ENCODE peak calls at places on chromosomes 6 and 20, in four cellular contexts. One of them, this sample, is unnamed.

GRCh38 chr6:89404512-89404911 is 7.6 kb downstream of the RRAGD start:
- DNase-seq in neural crest cell: no peak
- DNase-seq in sciatic nerve: no peak
- DNase-seq in dorsolateral prefrontal cortex: no peak
- DNase-seq in this sample: no peak

GRCh38 chr20:47551841-47552240 is 50.2 kb downstream of the NCOA3 start:
- DNase-seq in neural crest cell: no peak
- DNase-seq in dorsolateral prefrontal cortex: no peak
- DNase-seq in sciatic nerve: no peak
- DNase-seq in this sample: peak; percentile 52

GRCh38 chr6:139540276-139540675 is 165.8 kb upstream of the CITED2 start:
- DNase-seq in dorsolateral prefrontal cortex: no peak
- DNase-seq in sciatic nerve: no peak
- DNase-seq in neural crest cell: no peak
- DNase-seq in this sample: no peak

GRCh38 chr6:17012421-17013225 is 89.2 kb upstream of the STMND1 start:
- DNase-seq in sciatic nerve: no peak
- DNase-seq in dorsolateral prefrontal cortex: peak; percentile 42
- DNase-seq in neural crest cell: no peak
- DNase-seq in this sample: peak; percentile 45

GRCh38 chr6:150767585-150768164 is 97.8 kb upstream of the MTHFD1L start:
- DNase-seq in dorsolateral prefrontal cortex: no peak
- DNase-seq in neural crest cell: no peak
- DNase-seq in sciatic nerve: no peak
- DNase-seq in this sample: no peak

GRCh38 chr6:42010185-42010872 is 40.0 kb upstream of the TAF8 start:
- DNase-seq in sciatic nerve: no peak
- DNase-seq in neural crest cell: no peak
- DNase-seq in dorsolateral prefrontal cortex: no peak
- DNase-seq in this sample: no peak

GRCh38 chr20:38748863-38749153 is 548 bp downstream of the ACTR5 start:
- DNase-seq in sciatic nerve: no peak
- DNase-seq in dorsolateral prefrontal cortex: no peak
- DNase-seq in neural crest cell: no peak
- DNase-seq in this sample: no peak

GRCh38 chr6:121771937-121772717 is 336.7 kb downstream of the GJA1 start:
- DNase-seq in dorsolateral prefrontal cortex: no peak
- DNase-seq in neural crest cell: no peak
- DNase-seq in sciatic nerve: no peak
- DNase-seq in this sample: no peak

GRCh38 chr6:16031278-16031981 is 97.5 kb upstream of the MYLIP start:
- DNase-seq in neural crest cell: no peak
- DNase-seq in dorsolateral prefrontal cortex: no peak
- DNase-seq in sciatic nerve: no peak
- DNase-seq in this sample: no peak

GRCh38 chr6:109241199-109241598 is 141.1 kb downstream of the CD164 start:
- DNase-seq in dorsolateral prefrontal cortex: no peak
- DNase-seq in sciatic nerve: no peak
- DNase-seq in neural crest cell: no peak
- DNase-seq in this sample: no peak

GRCh38 chr20:44928595-44928994 is 18.7 kb downstream of the PABPC1L start:
- DNase-seq in neural crest cell: no peak
- DNase-seq in dorsolateral prefrontal cortex: no peak
- DNase-seq in sciatic nerve: no peak
- DNase-seq in this sample: no peak

GRCh38 chr6:19866900-19867627 is 29.9 kb downstream of the ID4 start:
- DNase-seq in dorsolateral prefrontal cortex: no peak
- DNase-seq in neural crest cell: no peak
- DNase-seq in sciatic nerve: no peak
- DNase-seq in this sample: no peak

GRCh38 chr20:9202440-9203080 is 133.7 kb downstream of the PLCB4 start:
- DNase-seq in dorsolateral prefrontal cortex: no peak
- DNase-seq in sciatic nerve: no peak
- DNase-seq in neural crest cell: no peak
- DNase-seq in this sample: no peak

GRCh38 chr6:35083507-35083906 is 57.6 kb downstream of the TCP11 start:
- DNase-seq in sciatic nerve: no peak
- DNase-seq in neural crest cell: no peak
- DNase-seq in dorsolateral prefrontal cortex: peak; percentile 10
- DNase-seq in this sample: peak; percentile 23

GRCh38 chr20:25587536-25587935 is 2.2 kb upstream of the NINL start:
- DNase-seq in sciatic nerve: no peak
- DNase-seq in dorsolateral prefrontal cortex: no peak
- DNase-seq in neural crest cell: no peak
- DNase-seq in this sample: no peak

GRCh38 chr6:103826209-103826608 is 1033.5 kb downstream of the HACE1 start:
- DNase-seq in sciatic nerve: no peak
- DNase-seq in neural crest cell: no peak
- DNase-seq in dorsolateral prefrontal cortex: no peak
- DNase-seq in this sample: peak; percentile 8

GRCh38 chr20:61927193-61927825 is 138.4 kb downstream of the TAF4 start:
- DNase-seq in sciatic nerve: no peak
- DNase-seq in neural crest cell: no peak
- DNase-seq in dorsolateral prefrontal cortex: no peak
- DNase-seq in this sample: no peak

GRCh38 chr6:107075951-107076381 is 39.3 kb downstream of the BEND3 start:
- DNase-seq in dorsolateral prefrontal cortex: peak; percentile 52
- DNase-seq in sciatic nerve: no peak
- DNase-seq in neural crest cell: no peak
- DNase-seq in this sample: no peak

GRCh38 chr6:159002432-159003160 is 2.6 kb upstream of the RSPH3 start:
- DNase-seq in neural crest cell: no peak
- DNase-seq in sciatic nerve: no peak
- DNase-seq in dorsolateral prefrontal cortex: no peak
- DNase-seq in this sample: no peak

GRCh38 chr6:168501561-168501960 is 60.6 kb downstream of the SMOC2 start:
- DNase-seq in sciatic nerve: no peak
- DNase-seq in dorsolateral prefrontal cortex: no peak
- DNase-seq in neural crest cell: no peak
- DNase-seq in this sample: no peak

GRCh38 chr6:91575032-91575431 is 988.2 kb upstream of the MAP3K7 start:
- DNase-seq in sciatic nerve: no peak
- DNase-seq in dorsolateral prefrontal cortex: no peak
- DNase-seq in neural crest cell: no peak
- DNase-seq in this sample: no peak

GRCh38 chr6:73739097-73739496 is 43.1 kb downstream of the CD109 start:
- DNase-seq in sciatic nerve: no peak
- DNase-seq in dorsolateral prefrontal cortex: no peak
- DNase-seq in neural crest cell: no peak
- DNase-seq in this sample: peak; percentile 35

GRCh38 chr6:35050291-35050987 is 90.7 kb downstream of the TCP11 start:
- DNase-seq in sciatic nerve: no peak
- DNase-seq in neural crest cell: no peak
- DNase-seq in dorsolateral prefrontal cortex: no peak
- DNase-seq in this sample: peak; percentile 11

GRCh38 chr6:17600527-17601388 is 656 bp downstream of the FAM8A1 start:
- DNase-seq in dorsolateral prefrontal cortex: peak; percentile 33
- DNase-seq in neural crest cell: peak; percentile 18
- DNase-seq in sciatic nerve: peak; percentile 72
- DNase-seq in this sample: peak; percentile 67

GRCh38 chr6:36314221-36315014 is 22.3 kb downstream of the BNIP5 start:
- DNase-seq in neural crest cell: no peak
- DNase-seq in sciatic nerve: no peak
- DNase-seq in dorsolateral prefrontal cortex: no peak
- DNase-seq in this sample: no peak

GRCh38 chr6:31657406-31658157 is 1.9 kb downstream of the APOM start:
- DNase-seq in neural crest cell: no peak
- DNase-seq in dorsolateral prefrontal cortex: no peak
- DNase-seq in sciatic nerve: no peak
- DNase-seq in this sample: no peak

GRCh38 chr20:49559411-49560081 is 8.4 kb downstream of the PTGIS start:
- DNase-seq in neural crest cell: no peak
- DNase-seq in sciatic nerve: peak; percentile 54
- DNase-seq in dorsolateral prefrontal cortex: no peak
- DNase-seq in this sample: no peak

GRCh38 chr20:6636209-6637159 is 131.0 kb upstream of the BMP2 start:
- DNase-seq in dorsolateral prefrontal cortex: no peak
- DNase-seq in sciatic nerve: no peak
- DNase-seq in neural crest cell: no peak
- DNase-seq in this sample: peak; percentile 2

GRCh38 chr6:157148391-157149323 is 174.7 kb downstream of the TMEM242 start:
- DNase-seq in neural crest cell: no peak
- DNase-seq in sciatic nerve: no peak
- DNase-seq in dorsolateral prefrontal cortex: peak; percentile 84
- DNase-seq in this sample: peak; percentile 97

GRCh38 chr20:2742934-2743559 is 50.5 kb downstream of the EBF4 start:
- DNase-seq in sciatic nerve: peak; percentile 73
- DNase-seq in dorsolateral prefrontal cortex: peak; percentile 31
- DNase-seq in neural crest cell: peak; percentile 78
- DNase-seq in this sample: peak; percentile 82

GRCh38 chr20:40506567-40506966 is 182.5 kb downstream of the MAFB start:
- DNase-seq in sciatic nerve: peak; percentile 93
- DNase-seq in neural crest cell: no peak
- DNase-seq in dorsolateral prefrontal cortex: peak; percentile 50
- DNase-seq in this sample: no peak

GRCh38 chr6:151067684-151068596 is 171.8 kb upstream of the AKAP12 start:
- DNase-seq in dorsolateral prefrontal cortex: no peak
- DNase-seq in neural crest cell: no peak
- DNase-seq in sciatic nerve: peak; percentile 93
- DNase-seq in this sample: no peak

GRCh38 chr20:1897965-1898464 is 2.8 kb downstream of the SIRPA start:
- DNase-seq in neural crest cell: no peak
- DNase-seq in sciatic nerve: no peak
- DNase-seq in dorsolateral prefrontal cortex: no peak
- DNase-seq in this sample: no peak